ENCODE peak calls at places on chromosome X, in seven cellular contexts. One of them, this sample, is unnamed.
A peak's percentile ranks its signal among the peaks of the same experiment; 100 is the strongest.

GRCh38 chrX:53362439-53362838 is 60.0 kb downstream of the SMC1A start:
- DNase-seq in substantia nigra: no peak
- DNase-seq in foreskin fibroblast: no peak
- DNase-seq in stimulated activated CD8-positive, alpha-beta memory T cell treated with anti-CD3 and anti-CD28 coated beads, Interleukin-2, amount 100 ng/mL, for 48 hours: no peak
- DNase-seq in iris pigment epithelial cell: no peak
- DNase-seq in tibial artery: no peak
- DNase-seq in ecto neural progenitor cell: no peak
- DNase-seq in this sample: peak; percentile 21

GRCh38 chrX:626745-627509 is 3.7 kb upstream of the SHOX start:
- DNase-seq in substantia nigra: no peak
- DNase-seq in foreskin fibroblast: no peak
- DNase-seq in stimulated activated CD8-positive, alpha-beta memory T cell treated with anti-CD3 and anti-CD28 coated beads, Interleukin-2, amount 100 ng/mL, for 48 hours: no peak
- DNase-seq in iris pigment epithelial cell: no peak
- DNase-seq in tibial artery: no peak
- DNase-seq in ecto neural progenitor cell: no peak
- DNase-seq in this sample: no peak

GRCh38 chrX:104084534-104085277 is 8.7 kb upstream of the TMSB15C start:
- DNase-seq in substantia nigra: no peak
- DNase-seq in foreskin fibroblast: no peak
- DNase-seq in stimulated activated CD8-positive, alpha-beta memory T cell treated with anti-CD3 and anti-CD28 coated beads, Interleukin-2, amount 100 ng/mL, for 48 hours: no peak
- DNase-seq in iris pigment epithelial cell: no peak
- DNase-seq in tibial artery: no peak
- DNase-seq in ecto neural progenitor cell: no peak
- DNase-seq in this sample: no peak

GRCh38 chrX:49269010-49269767 is 404 bp upstream of the PPP1R3F start:
- DNase-seq in substantia nigra: peak; percentile 91
- DNase-seq in foreskin fibroblast: peak; percentile 97
- DNase-seq in stimulated activated CD8-positive, alpha-beta memory T cell treated with anti-CD3 and anti-CD28 coated beads, Interleukin-2, amount 100 ng/mL, for 48 hours: peak; percentile 82
- DNase-seq in iris pigment epithelial cell: peak; percentile 98
- DNase-seq in tibial artery: peak; percentile 97
- DNase-seq in ecto neural progenitor cell: peak; percentile 93
- DNase-seq in this sample: peak; percentile 98

GRCh38 chrX:153635788-153636668 is 11.0 kb upstream of the DUSP9 start:
- DNase-seq in substantia nigra: no peak
- DNase-seq in foreskin fibroblast: no peak
- DNase-seq in stimulated activated CD8-positive, alpha-beta memory T cell treated with anti-CD3 and anti-CD28 coated beads, Interleukin-2, amount 100 ng/mL, for 48 hours: no peak
- DNase-seq in iris pigment epithelial cell: no peak
- DNase-seq in tibial artery: no peak
- DNase-seq in ecto neural progenitor cell: peak; percentile 66
- DNase-seq in this sample: no peak

GRCh38 chrX:19342331-19342906 is 1.3 kb upstream of the PDHA1 start:
- DNase-seq in substantia nigra: no peak
- DNase-seq in foreskin fibroblast: peak; percentile 29
- DNase-seq in stimulated activated CD8-positive, alpha-beta memory T cell treated with anti-CD3 and anti-CD28 coated beads, Interleukin-2, amount 100 ng/mL, for 48 hours: no peak
- DNase-seq in iris pigment epithelial cell: peak; percentile 52
- DNase-seq in tibial artery: no peak
- DNase-seq in ecto neural progenitor cell: no peak
- DNase-seq in this sample: no peak

GRCh38 chrX:56812515-56813105 is 83.6 kb downstream of the NBDY start:
- DNase-seq in substantia nigra: no peak
- DNase-seq in foreskin fibroblast: no peak
- DNase-seq in stimulated activated CD8-positive, alpha-beta memory T cell treated with anti-CD3 and anti-CD28 coated beads, Interleukin-2, amount 100 ng/mL, for 48 hours: no peak
- DNase-seq in iris pigment epithelial cell: no peak
- DNase-seq in tibial artery: no peak
- DNase-seq in ecto neural progenitor cell: no peak
- DNase-seq in this sample: peak; percentile 62

GRCh38 chrX:9902651-9903050 is 64.5 kb upstream of the CLDN34 start:
- DNase-seq in substantia nigra: peak; percentile 12
- DNase-seq in foreskin fibroblast: no peak
- DNase-seq in stimulated activated CD8-positive, alpha-beta memory T cell treated with anti-CD3 and anti-CD28 coated beads, Interleukin-2, amount 100 ng/mL, for 48 hours: no peak
- DNase-seq in iris pigment epithelial cell: no peak
- DNase-seq in tibial artery: no peak
- DNase-seq in ecto neural progenitor cell: no peak
- DNase-seq in this sample: no peak

GRCh38 chrX:113514906-113515305 is 674.3 kb upstream of the AMOT start:
- DNase-seq in substantia nigra: no peak
- DNase-seq in foreskin fibroblast: no peak
- DNase-seq in stimulated activated CD8-positive, alpha-beta memory T cell treated with anti-CD3 and anti-CD28 coated beads, Interleukin-2, amount 100 ng/mL, for 48 hours: no peak
- DNase-seq in iris pigment epithelial cell: no peak
- DNase-seq in tibial artery: no peak
- DNase-seq in ecto neural progenitor cell: no peak
- DNase-seq in this sample: no peak

GRCh38 chrX:22674947-22675346 is 324.8 kb upstream of the DDX53 start:
- DNase-seq in substantia nigra: no peak
- DNase-seq in foreskin fibroblast: no peak
- DNase-seq in stimulated activated CD8-positive, alpha-beta memory T cell treated with anti-CD3 and anti-CD28 coated beads, Interleukin-2, amount 100 ng/mL, for 48 hours: no peak
- DNase-seq in iris pigment epithelial cell: no peak
- DNase-seq in tibial artery: no peak
- DNase-seq in ecto neural progenitor cell: no peak
- DNase-seq in this sample: no peak

GRCh38 chrX:23317799-23318724 is 16.6 kb upstream of the PTCHD1 start:
- DNase-seq in substantia nigra: no peak
- DNase-seq in foreskin fibroblast: no peak
- DNase-seq in stimulated activated CD8-positive, alpha-beta memory T cell treated with anti-CD3 and anti-CD28 coated beads, Interleukin-2, amount 100 ng/mL, for 48 hours: no peak
- DNase-seq in iris pigment epithelial cell: no peak
- DNase-seq in tibial artery: no peak
- DNase-seq in ecto neural progenitor cell: peak; percentile 73
- DNase-seq in this sample: no peak

GRCh38 chrX:134688839-134689238 is 30.6 kb upstream of the PLAC1 start:
- DNase-seq in substantia nigra: no peak
- DNase-seq in foreskin fibroblast: no peak
- DNase-seq in stimulated activated CD8-positive, alpha-beta memory T cell treated with anti-CD3 and anti-CD28 coated beads, Interleukin-2, amount 100 ng/mL, for 48 hours: no peak
- DNase-seq in iris pigment epithelial cell: peak; percentile 52
- DNase-seq in tibial artery: no peak
- DNase-seq in ecto neural progenitor cell: no peak
- DNase-seq in this sample: no peak

GRCh38 chrX:103498786-103499185 is 20.5 kb downstream of the RAB40A start:
- DNase-seq in substantia nigra: no peak
- DNase-seq in foreskin fibroblast: no peak
- DNase-seq in stimulated activated CD8-positive, alpha-beta memory T cell treated with anti-CD3 and anti-CD28 coated beads, Interleukin-2, amount 100 ng/mL, for 48 hours: no peak
- DNase-seq in iris pigment epithelial cell: no peak
- DNase-seq in tibial artery: no peak
- DNase-seq in ecto neural progenitor cell: no peak
- DNase-seq in this sample: no peak

GRCh38 chrX:19545651-19546050 is 30.3 kb upstream of the MAP3K15 start:
- DNase-seq in substantia nigra: no peak
- DNase-seq in foreskin fibroblast: no peak
- DNase-seq in stimulated activated CD8-positive, alpha-beta memory T cell treated with anti-CD3 and anti-CD28 coated beads, Interleukin-2, amount 100 ng/mL, for 48 hours: no peak
- DNase-seq in iris pigment epithelial cell: no peak
- DNase-seq in tibial artery: no peak
- DNase-seq in ecto neural progenitor cell: no peak
- DNase-seq in this sample: no peak

GRCh38 chrX:30713061-30713525 is 59.9 kb downstream of the GK start:
- DNase-seq in substantia nigra: peak; percentile 12
- DNase-seq in foreskin fibroblast: peak; percentile 7
- DNase-seq in stimulated activated CD8-positive, alpha-beta memory T cell treated with anti-CD3 and anti-CD28 coated beads, Interleukin-2, amount 100 ng/mL, for 48 hours: peak; percentile 24
- DNase-seq in iris pigment epithelial cell: peak; percentile 65
- DNase-seq in tibial artery: peak; percentile 45
- DNase-seq in ecto neural progenitor cell: peak; percentile 55
- DNase-seq in this sample: peak; percentile 74

GRCh38 chrX:85345523-85345922 is 33.9 kb downstream of the POF1B start:
- DNase-seq in substantia nigra: no peak
- DNase-seq in foreskin fibroblast: no peak
- DNase-seq in stimulated activated CD8-positive, alpha-beta memory T cell treated with anti-CD3 and anti-CD28 coated beads, Interleukin-2, amount 100 ng/mL, for 48 hours: no peak
- DNase-seq in iris pigment epithelial cell: no peak
- DNase-seq in tibial artery: no peak
- DNase-seq in ecto neural progenitor cell: no peak
- DNase-seq in this sample: no peak

GRCh38 chrX:95728446-95728845 is 956.2 kb upstream of the DIAPH2 start:
- DNase-seq in substantia nigra: no peak
- DNase-seq in foreskin fibroblast: no peak
- DNase-seq in stimulated activated CD8-positive, alpha-beta memory T cell treated with anti-CD3 and anti-CD28 coated beads, Interleukin-2, amount 100 ng/mL, for 48 hours: no peak
- DNase-seq in iris pigment epithelial cell: no peak
- DNase-seq in tibial artery: no peak
- DNase-seq in ecto neural progenitor cell: peak; percentile 54
- DNase-seq in this sample: no peak

GRCh38 chrX:142576615-142577014 is 371.5 kb upstream of the MAGEC2 start:
- DNase-seq in substantia nigra: no peak
- DNase-seq in foreskin fibroblast: no peak
- DNase-seq in stimulated activated CD8-positive, alpha-beta memory T cell treated with anti-CD3 and anti-CD28 coated beads, Interleukin-2, amount 100 ng/mL, for 48 hours: no peak
- DNase-seq in iris pigment epithelial cell: no peak
- DNase-seq in tibial artery: no peak
- DNase-seq in ecto neural progenitor cell: no peak
- DNase-seq in this sample: no peak

GRCh38 chrX:153662266-153662665 is 11.3 kb downstream of the PNCK start:
- DNase-seq in substantia nigra: no peak
- DNase-seq in foreskin fibroblast: no peak
- DNase-seq in stimulated activated CD8-positive, alpha-beta memory T cell treated with anti-CD3 and anti-CD28 coated beads, Interleukin-2, amount 100 ng/mL, for 48 hours: no peak
- DNase-seq in iris pigment epithelial cell: peak; percentile 13
- DNase-seq in tibial artery: peak; percentile 40
- DNase-seq in ecto neural progenitor cell: peak; percentile 65
- DNase-seq in this sample: peak; percentile 40

This sample was measured in fibroblast of villous mesenchyme.